ENCODE peak calls at places on chromosomes 5 and 9, in four cellular contexts. Z is K562, S is H1, U is HCT116. D is an unnamed sample.

GRCh38 chr5:109273594-109273993 is 136.2 kb downstream of the PJA2 start:
- DNase-seq in Z (no peak), S (no peak), U (no peak), D (no peak)

GRCh38 chr9:133107961-133108793 is 12.9 kb downstream of the RALGDS start:
- DNase-seq in Z (no peak), S (no peak), U (no peak), D (no peak)

GRCh38 chr9:71663931-71664459 is 104.3 kb downstream of the CEMIP2 start:
- DNase-seq in Z (no peak), S (no peak), U (no peak), D (peak; percentile 36)

GRCh38 chr9:94813379-94813778 is 86.9 kb downstream of the AOPEP start:
- DNase-seq in Z (no peak), S (no peak), U (no peak), D (no peak)

GRCh38 chr5:54785729-54786548 is 199.5 kb downstream of the ESM1 start:
- DNase-seq in Z (peak; percentile 65), S (no peak), U (no peak), D (peak; percentile 11)

GRCh38 chr5:132263548-132264261 is 6.2 kb downstream of the PDLIM4 start:
- DNase-seq in Z (peak; percentile 61), S (no peak), U (no peak), D (no peak)

GRCh38 chr9:18138676-18139075 is 335.3 kb upstream of the ADAMTSL1 start:
- DNase-seq in Z (no peak), S (no peak), U (no peak), D (no peak)

GRCh38 chr9:123948290-123948689 is 18.4 kb upstream of the DENND1A start:
- DNase-seq in Z (no peak), S (no peak), U (no peak), D (no peak)

GRCh38 chr5:169871816-169872215 is 108.5 kb downstream of the INSYN2B start:
- DNase-seq in Z (no peak), S (no peak), U (no peak), D (no peak)

GRCh38 chr9:113156880-113157279 is 6.1 kb downstream of the SLC31A2 start:
- DNase-seq in Z (no peak), S (no peak), U (no peak), D (no peak)

GRCh38 chr9:132811985-132812384 is 66.1 kb downstream of the AK8 start:
- DNase-seq in Z (no peak), S (no peak), U (no peak), D (no peak)

DNA sequence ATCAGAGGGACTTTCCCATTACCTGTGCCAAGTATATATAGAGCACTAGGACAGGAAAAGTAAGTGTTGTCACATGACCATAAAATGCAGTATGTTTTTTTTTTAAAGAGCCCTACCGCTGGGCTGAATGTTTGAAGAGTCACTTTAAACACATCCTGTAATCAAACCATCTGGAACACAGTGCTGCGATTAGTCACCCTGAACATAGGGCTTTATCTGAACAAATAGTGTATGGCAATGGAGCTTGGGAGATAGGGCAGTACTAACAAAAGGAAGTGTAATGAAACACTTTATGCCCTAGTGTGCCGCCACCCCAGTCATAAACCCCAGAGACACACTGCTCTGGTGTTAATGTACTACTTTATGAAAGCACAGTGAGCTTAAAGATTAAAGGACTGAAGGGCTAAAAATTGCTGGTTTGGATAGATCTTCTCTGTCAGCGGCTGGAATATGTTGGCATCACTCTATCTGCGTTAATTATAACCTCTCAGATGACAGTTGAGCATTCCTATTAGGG is 90.4 kb downstream of the ZNF608 start:
- DNase-seq in Z (peak; percentile 73), S (no peak), U (peak; percentile 78), D (peak; percentile 66)
- TF ChIP-seq JUND in Z (peak; percentile 92), S (no peak), U (peak; percentile 66), D (peak; percentile 48)

DNA sequence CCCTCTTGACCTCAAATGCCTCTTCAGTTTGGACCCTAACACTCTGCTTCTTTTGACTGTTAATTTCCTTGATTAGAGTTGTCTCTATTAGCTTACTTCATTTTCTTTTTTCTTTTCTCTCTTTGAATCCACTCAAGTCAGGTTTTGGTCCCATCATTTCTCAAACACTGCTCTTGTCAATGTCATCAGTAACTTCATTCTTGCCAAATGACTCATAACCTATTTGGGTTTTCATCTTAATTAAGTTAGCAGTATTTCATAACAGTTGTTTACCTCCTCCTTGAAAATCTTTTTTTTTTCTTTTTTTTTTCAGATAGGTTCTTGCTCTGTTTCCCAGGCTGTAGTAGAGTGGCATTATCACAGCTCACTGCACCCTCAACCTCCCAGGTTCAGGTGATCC is 119.6 kb downstream of the PARP8 start:
- DNase-seq in Z (no peak), S (no peak), U (no peak), D (no peak)
- TF ChIP-seq JUND in Z (no peak), S (no peak), U (no peak), D (no peak)

GRCh38 chr5:10854526-10855277 is 93.7 kb upstream of the DAP start:
- DNase-seq in Z (no peak), S (no peak), U (no peak), D (no peak)
- TF ChIP-seq JUND in Z (no peak), S (no peak), U (no peak), D (no peak)

GRCh38 chr9:16202913-16203734 is 650.3 kb downstream of the CCDC171 start:
- DNase-seq in Z (no peak), S (no peak), U (no peak), D (no peak)
- TF ChIP-seq JUND in Z (no peak), S (no peak), U (no peak), D (no peak)

GRCh38 chr9:131330814-131331600 is 41.5 kb downstream of the PLPP7 start:
- DNase-seq in Z (peak; percentile 98), S (peak; percentile 73), U (no peak), D (no peak)

GRCh38 chr9:131320031-131320685 is 30.6 kb downstream of the PLPP7 start:
- DNase-seq in Z (peak; percentile 10), S (no peak), U (no peak), D (no peak)

GRCh38 chr9:131323629-131324028 is 34.1 kb downstream of the PLPP7 start:
- DNase-seq in Z (peak; percentile 10), S (no peak), U (no peak), D (no peak)

GRCh38 chr9:131319486-131319885 is 30.0 kb downstream of the PLPP7 start:
- DNase-seq in Z (no peak), S (no peak), U (no peak), D (no peak)

DNA sequence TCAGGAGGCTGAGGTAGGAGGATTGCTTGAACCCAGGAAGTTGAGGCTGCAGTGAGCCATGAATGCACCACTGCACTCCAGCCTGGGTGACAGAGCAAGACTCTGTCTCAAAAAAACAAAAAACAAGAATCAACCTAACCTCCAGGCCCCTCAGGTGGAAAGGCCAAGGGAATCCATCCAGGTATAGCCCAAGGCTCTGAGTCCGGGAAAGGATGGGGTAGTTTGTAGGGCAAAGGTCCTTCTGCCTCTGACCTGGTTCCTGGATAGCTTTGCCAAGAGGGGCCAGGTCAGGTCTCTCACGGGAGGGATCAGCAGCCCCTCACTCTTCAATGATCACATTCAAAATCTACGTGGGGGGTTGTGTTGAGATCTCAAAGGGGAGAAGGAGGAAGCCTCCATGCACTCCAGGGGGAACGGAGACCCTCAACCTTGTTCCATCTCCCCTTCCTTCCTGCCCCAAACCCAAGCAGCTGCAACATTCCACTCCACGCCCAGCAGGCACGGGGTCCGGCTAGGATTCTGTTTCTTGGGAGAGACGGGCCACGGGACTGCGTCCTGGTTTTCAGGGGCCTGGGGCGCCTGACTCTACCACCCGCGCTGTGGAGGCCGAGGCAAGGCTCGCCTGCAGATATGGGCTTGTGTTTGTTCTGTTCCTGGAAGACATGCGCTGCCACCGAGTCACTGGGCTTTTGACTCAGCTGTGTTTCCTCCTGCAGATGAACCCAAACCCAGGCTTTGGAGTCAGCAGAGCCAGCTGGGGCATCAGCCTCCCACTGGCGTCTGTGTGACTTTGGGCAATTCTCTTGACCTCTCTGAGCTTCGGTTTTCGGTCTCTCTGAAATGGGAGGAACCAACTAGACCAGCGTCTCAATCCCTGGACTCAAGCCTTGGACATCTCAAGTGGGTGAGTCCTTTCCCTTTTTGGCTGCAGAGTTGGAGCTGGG is 35.5 kb downstream of the PLPP7 start:
- DNase-seq in Z (no peak), S (no peak), U (no peak), D (no peak)
- TF ChIP-seq JUND in Z (no peak), S (no peak), U (no peak), D (no peak)

DNA sequence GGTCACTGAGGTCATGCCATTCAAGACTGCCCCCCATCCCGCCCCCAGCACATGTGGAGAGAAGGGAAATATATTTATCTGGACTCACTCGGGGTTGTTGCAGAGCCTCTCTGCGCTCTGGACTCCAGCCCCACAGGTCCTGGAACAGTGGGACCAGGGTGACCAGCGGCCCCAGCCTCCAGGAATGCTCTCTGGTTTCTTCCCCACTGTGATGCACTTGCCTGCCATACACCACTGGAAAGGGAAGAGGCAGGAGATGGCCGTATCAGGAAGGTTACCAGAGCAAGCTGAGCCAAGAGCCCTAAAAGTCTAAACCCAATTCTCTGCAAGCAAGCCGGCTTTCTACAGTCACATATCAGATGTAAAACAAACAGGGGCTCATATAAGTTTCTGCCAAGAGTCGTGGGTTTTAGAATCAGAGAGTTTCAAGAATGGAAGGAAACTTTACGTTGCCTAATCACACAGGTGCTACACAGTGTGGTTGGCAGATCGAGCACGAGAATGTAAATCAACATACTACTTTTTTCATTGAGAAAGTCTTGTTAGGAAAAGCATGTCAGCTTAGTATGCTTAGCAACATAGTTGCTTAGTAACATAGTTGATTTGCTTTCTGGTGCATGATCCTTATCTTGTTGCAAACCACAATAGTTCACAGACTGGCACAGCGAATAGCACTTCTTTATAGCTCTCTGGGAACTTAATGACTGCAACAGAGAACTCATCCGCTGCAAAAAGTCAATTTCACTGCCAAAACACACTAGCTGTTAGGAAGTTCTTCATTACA is 201.1 kb downstream of the TARS1 start:
- DNase-seq in Z (no peak), S (no peak), U (no peak), D (peak; percentile 8)
- TF ChIP-seq JUND in Z (no peak), S (no peak), U (no peak), D (no peak)

GRCh38 chr5:129973716-129974426 is 69.6 kb downstream of the CHSY3 start:
- DNase-seq in Z (no peak), S (no peak), U (no peak), D (no peak)
- TF ChIP-seq JUND in Z (no peak), S (no peak), U (no peak), D (no peak)

GRCh38 chr5:179974946-179975712 is 67.4 kb upstream of the TBC1D9B start:
- DNase-seq in Z (peak; percentile 30), S (peak; percentile 57), U (no peak), D (no peak)
- TF ChIP-seq JUND in Z (no peak), S (no peak), U (no peak), D (no peak)

GRCh38 chr5:2204366-2205184 is 321.9 kb upstream of the IRX4 start:
- DNase-seq in Z (no peak), S (no peak), U (no peak), D (no peak)
- TF ChIP-seq JUND in Z (no peak), S (no peak), U (no peak), D (no peak)

D was measured in T47D.